ENCODE peak calls at places on chromosomes 2 and 18, in four cellular contexts. L, B, Z and T are unnamed samples.

GRCh38 chr18:75016025-75016717 is 192.8 kb downstream of the PTGR3 start:
- DNase-seq in L (no peak), B (no peak), Z (no peak), T (no peak)

GRCh38 chr18:53886066-53886465 is 338.4 kb downstream of the MBD2 start:
- DNase-seq in L (no peak), B (no peak), Z (no peak), T (no peak)

GRCh38 chr2:72887032-72887835 is at the start of gene SPR:
- DNase-seq in L (peak), B (peak), Z (peak), T (no peak)

GRCh38 chr2:69770193-69770702 is 28.3 kb downstream of the ANXA4 start:
- DNase-seq in L (no peak), B (no peak), Z (no peak), T (no peak)

GRCh38 chr18:69239849-69240248 is 160.8 kb upstream of the DOK6 start:
- DNase-seq in L (no peak), B (no peak), Z (no peak), T (no peak)

GRCh38 chr2:186426153-186427016 is 59.7 kb upstream of the ZC3H15 start:
- DNase-seq in L (no peak), B (no peak), Z (no peak), T (peak)

GRCh38 chr2:183172220-183172887 is 48.1 kb downstream of the NUP35 start:
- DNase-seq in L (no peak), B (no peak), Z (no peak), T (no peak)

GRCh38 chr2:117960231-117960630 is 53.6 kb downstream of the CCDC93 start:
- DNase-seq in L (no peak), B (no peak), Z (no peak), T (no peak)

GRCh38 chr18:79361766-79362522 is 33.8 kb upstream of the NFATC1 start:
- DNase-seq in L (no peak), B (no peak), Z (no peak), T (no peak)

GRCh38 chr2:55175254-55176093 is 56.6 kb downstream of the CLHC1 start:
- DNase-seq in L (no peak), B (no peak), Z (no peak), T (peak)

GRCh38 chr18:51522821-51523220 is 325.3 kb upstream of the MEX3C start:
- DNase-seq in L (no peak), B (no peak), Z (no peak), T (no peak)

GRCh38 chr2:169361706-169362345 is 508 bp downstream of the LRP2 start:
- DNase-seq in L (peak), B (no peak), Z (peak), T (no peak)

GRCh38 chr18:55338955-55339662 is 248.9 kb downstream of the TCF4 start:
- DNase-seq in L (no peak), B (no peak), Z (no peak), T (no peak)

GRCh38 chr18:61851940-61852451 is 40.8 kb downstream of the RNF152 start:
- DNase-seq in L (no peak), B (no peak), Z (no peak), T (no peak)

GRCh38 chr2:234818937-234819336 is 132.9 kb upstream of the SH3BP4 start:
- DNase-seq in L (no peak), B (no peak), Z (no peak), T (no peak)

GRCh38 chr2:112959109-112959591 is 18.7 kb upstream of the IL36G start:
- DNase-seq in L (no peak), B (no peak), Z (no peak), T (no peak)

GRCh38 chr2:101860782-101861181 is 131.0 kb upstream of the IL1R2 start:
- DNase-seq in L (no peak), B (no peak), Z (no peak), T (no peak)

GRCh38 chr2:33121925-33122324 is 175.2 kb downstream of the LTBP1 start:
- DNase-seq in L (no peak), B (no peak), Z (no peak), T (no peak)

GRCh38 chr2:230383453-230383852 is 32.5 kb upstream of the SP100 start:
- DNase-seq in L (no peak), B (no peak), Z (no peak), T (no peak)

GRCh38 chr2:20137884-20138283 is 86.5 kb upstream of the LAPTM4A start:
- DNase-seq in L (no peak), B (no peak), Z (no peak), T (no peak)

GRCh38 chr2:11102956-11103860 is 52.1 kb upstream of the SLC66A3 start:
- DNase-seq in L (no peak), B (no peak), Z (no peak), T (no peak)

GRCh38 chr2:220277445-220277960 is 650.1 kb downstream of the SLC4A3 start:
- DNase-seq in L (peak), B (peak), Z (peak), T (no peak)

GRCh38 chr2:44360749-44361329 is 455 bp downstream of the PREPL start:
- DNase-seq in L (no peak), B (no peak), Z (no peak), T (peak)

GRCh38 chr2:206031162-206031784 is 54.7 kb downstream of the INO80D start:
- DNase-seq in L (no peak), B (no peak), Z (no peak), T (no peak)

GRCh38 chr2:158644139-158644538 is 151.0 kb upstream of the DAPL1 start:
- DNase-seq in L (no peak), B (no peak), Z (no peak), T (no peak)

GRCh38 chr18:44497757-44498490 is 182.8 kb upstream of the SETBP1 start:
- DNase-seq in L (no peak), B (no peak), Z (no peak), T (no peak)

GRCh38 chr2:55720417-55720816 is 26.8 kb upstream of the PNPT1 start:
- DNase-seq in L (no peak), B (no peak), Z (no peak), T (no peak)

GRCh38 chr2:240933966-240934700 is 28.0 kb downstream of the CROCC2 start:
- DNase-seq in L (no peak), B (peak), Z (peak), T (no peak)

GRCh38 chr2:201860541-201861154 is 54.3 kb downstream of the CDK15 start:
- DNase-seq in L (peak), B (peak), Z (no peak), T (peak)

GRCh38 chr2:224046752-224047151 is 7.7 kb upstream of the SERPINE2 start:
- DNase-seq in L (no peak), B (no peak), Z (no peak), T (no peak)

GRCh38 chr2:199940373-199940772 is 14.9 kb downstream of the TYW5 start:
- DNase-seq in L (no peak), B (no peak), Z (no peak), T (peak)

GRCh38 chr2:27191107-27191829 is 20.6 kb upstream of the ATRAID start:
- DNase-seq in L (no peak), B (peak), Z (no peak), T (peak)

GRCh38 chr2:240452471-240453256 is 17.2 kb downstream of the GPC1 start:
- DNase-seq in L (peak), B (peak), Z (peak), T (no peak)

GRCh38 chr2:120132190-120132589 is 91.0 kb downstream of the TMEM185B start:
- DNase-seq in L (no peak), B (no peak), Z (no peak), T (no peak)

GRCh38 chr2:23633966-23634365 is 249.0 kb downstream of the KLHL29 start:
- DNase-seq in L (no peak), B (no peak), Z (peak), T (no peak)

GRCh38 chr2:180905002-180905401 is 75.4 kb upstream of the UBE2E3 start:
- DNase-seq in L (no peak), B (no peak), Z (no peak), T (no peak)

GRCh38 chr2:176449852-176450251 is 180.6 kb downstream of the MTX2 start:
- DNase-seq in L (no peak), B (no peak), Z (no peak), T (no peak)

GRCh38 chr2:197209742-197210408 is 100.7 kb downstream of the ANKRD44 start:
- DNase-seq in L (no peak), B (no peak), Z (no peak), T (peak)

GRCh38 chr2:197210450-197210849 is 100.1 kb downstream of the ANKRD44 start:
- DNase-seq in L (no peak), B (no peak), Z (no peak), T (no peak)

GRCh38 chr2:197209274-197209673 is 101.3 kb downstream of the ANKRD44 start:
- DNase-seq in L (no peak), B (no peak), Z (no peak), T (peak)

GRCh38 chr2:197212344-197213262 is 98.0 kb downstream of the ANKRD44 start:
- DNase-seq in L (no peak), B (no peak), Z (no peak), T (peak)

DNA sequence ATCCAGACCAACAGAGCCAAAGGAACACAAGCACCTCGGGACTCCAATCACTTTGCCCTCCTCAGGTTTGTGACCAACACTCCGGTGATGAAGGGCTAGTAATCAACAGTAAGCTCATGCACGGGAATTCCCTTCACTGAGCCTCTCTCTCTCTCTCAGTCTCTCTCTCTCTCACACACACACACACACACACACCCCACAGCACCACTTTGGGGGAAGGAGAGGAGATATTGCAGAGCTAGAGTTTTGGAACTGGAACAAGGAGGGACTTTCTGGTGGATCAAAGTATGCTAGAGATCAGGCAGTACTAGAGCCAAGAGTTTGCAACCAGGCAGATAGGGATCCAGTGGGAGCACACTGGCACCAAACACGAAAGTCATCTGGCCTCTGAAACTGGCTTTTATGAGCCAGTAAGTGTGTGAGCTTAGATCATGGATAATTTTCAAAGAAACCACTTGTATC is 98.7 kb downstream of the ANKRD44 start:
- DNase-seq in L (no peak), B (no peak), Z (no peak), T (peak)
- H3K27ac ChIP-seq in L (no peak), B (no peak), Z (peak), T (peak)

GRCh38 chr2:66470199-66470598 is 35.3 kb downstream of the MEIS1 start:
- DNase-seq in L (no peak), B (no peak), Z (no peak), T (no peak)
- H3K27ac ChIP-seq in L (peak), B (no peak), Z (no peak), T (no peak)

GRCh38 chr2:96971926-96972444 is 14.4 kb downstream of the FAM178B start:
- DNase-seq in L (no peak), B (no peak), Z (no peak), T (no peak)
- H3K27ac ChIP-seq in L (no peak), B (no peak), Z (no peak), T (no peak)

DNA sequence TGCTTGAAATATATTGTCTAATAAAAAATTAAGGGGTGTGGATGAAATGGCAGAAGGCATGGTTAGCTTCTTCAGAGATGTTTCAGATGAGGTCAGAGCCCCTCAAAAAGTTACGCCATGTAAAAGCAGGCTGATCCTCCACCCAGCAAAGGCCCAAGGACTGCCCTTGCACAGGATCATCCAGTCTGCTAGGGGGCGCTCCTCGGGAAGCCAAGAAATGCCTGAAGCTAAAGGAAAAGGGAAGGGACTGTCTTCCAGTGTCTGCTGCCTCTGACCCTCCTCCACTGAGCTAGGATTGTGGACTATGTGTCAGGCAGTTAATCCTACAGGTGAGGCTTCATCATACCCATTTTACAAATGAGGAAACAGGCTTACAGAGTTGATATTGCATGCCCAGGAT is 33.8 kb upstream of the TEX51 start:
- DNase-seq in L (no peak), B (no peak), Z (no peak), T (peak)
- H3K27ac ChIP-seq in L (no peak), B (no peak), Z (no peak), T (no peak)

GRCh38 chr18:12309683-12310198 is 1.7 kb downstream of the TUBB6 start:
- DNase-seq in L (no peak), B (no peak), Z (no peak), T (no peak)

GRCh38 chr18:12307871-12308385 is at the start of gene TUBB6:
- DNase-seq in L (peak), B (peak), Z (peak), T (no peak)

GRCh38 chr18:12306752-12307151 is 1.3 kb upstream of the TUBB6 start:
- DNase-seq in L (no peak), B (no peak), Z (no peak), T (no peak)

GRCh38 chr18:12307251-12307736 is 747 bp upstream of the TUBB6 start:
- DNase-seq in L (no peak), B (no peak), Z (peak), T (no peak)

GRCh38 chr18:12308386-12309100 is 502 bp downstream of the TUBB6 start:
- DNase-seq in L (peak), B (peak), Z (peak), T (no peak)
- H3K27ac ChIP-seq in L (peak), B (peak), Z (peak), T (no peak)

DNA sequence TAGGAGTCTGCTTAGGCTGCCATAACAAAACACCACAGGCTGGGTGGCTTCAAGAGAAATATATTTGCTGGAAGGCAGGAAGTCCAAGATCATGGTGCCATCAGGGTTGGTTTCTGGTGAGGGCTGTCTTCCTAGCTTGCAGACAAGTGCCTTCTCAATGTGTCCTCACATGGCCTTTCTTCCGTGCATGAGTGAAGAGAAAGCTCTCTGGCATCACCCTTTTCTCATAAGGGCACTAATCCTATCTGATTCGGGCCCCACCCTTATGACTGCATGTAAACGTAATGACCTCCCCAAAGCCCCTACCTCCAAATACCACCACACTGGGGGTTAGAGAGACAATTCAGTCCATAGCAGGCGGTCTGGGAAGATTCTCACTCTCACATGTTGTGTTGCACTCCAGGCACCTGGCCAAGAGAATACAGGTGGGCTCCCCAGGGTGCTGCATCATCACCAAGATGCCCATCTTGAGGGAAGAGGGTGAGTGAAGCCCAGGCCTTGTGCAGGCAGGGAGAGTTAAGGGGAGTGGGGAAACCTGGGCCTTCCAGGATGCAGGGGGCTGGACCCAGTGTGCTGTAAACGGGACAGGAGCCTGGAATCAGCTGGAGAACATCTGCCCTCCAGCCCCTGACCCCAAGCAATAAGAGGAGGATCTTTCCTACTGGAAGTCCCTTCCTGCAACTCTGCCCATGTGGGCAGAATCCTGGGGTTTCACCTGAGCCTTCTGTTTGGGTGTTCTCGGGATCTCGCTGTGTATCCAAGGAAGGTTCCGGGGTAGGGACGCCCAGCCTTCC is 10.2 kb downstream of the CATIP start:
- DNase-seq in L (no peak), B (no peak), Z (no peak), T (no peak)
- H3K27ac ChIP-seq in L (peak), B (peak), Z (peak), T (peak)

GRCh38 chr2:96866986-96867755 is 2.7 kb downstream of the SEMA4C start:
- DNase-seq in L (no peak), B (no peak), Z (no peak), T (no peak)
- H3K27ac ChIP-seq in L (peak), B (peak), Z (no peak), T (no peak)

GRCh38 chr2:143950675-143951074 is 569.2 kb downstream of the ZEB2 start:
- DNase-seq in L (no peak), B (no peak), Z (no peak), T (no peak)
- H3K27ac ChIP-seq in L (no peak), B (no peak), Z (no peak), T (no peak)

DNA sequence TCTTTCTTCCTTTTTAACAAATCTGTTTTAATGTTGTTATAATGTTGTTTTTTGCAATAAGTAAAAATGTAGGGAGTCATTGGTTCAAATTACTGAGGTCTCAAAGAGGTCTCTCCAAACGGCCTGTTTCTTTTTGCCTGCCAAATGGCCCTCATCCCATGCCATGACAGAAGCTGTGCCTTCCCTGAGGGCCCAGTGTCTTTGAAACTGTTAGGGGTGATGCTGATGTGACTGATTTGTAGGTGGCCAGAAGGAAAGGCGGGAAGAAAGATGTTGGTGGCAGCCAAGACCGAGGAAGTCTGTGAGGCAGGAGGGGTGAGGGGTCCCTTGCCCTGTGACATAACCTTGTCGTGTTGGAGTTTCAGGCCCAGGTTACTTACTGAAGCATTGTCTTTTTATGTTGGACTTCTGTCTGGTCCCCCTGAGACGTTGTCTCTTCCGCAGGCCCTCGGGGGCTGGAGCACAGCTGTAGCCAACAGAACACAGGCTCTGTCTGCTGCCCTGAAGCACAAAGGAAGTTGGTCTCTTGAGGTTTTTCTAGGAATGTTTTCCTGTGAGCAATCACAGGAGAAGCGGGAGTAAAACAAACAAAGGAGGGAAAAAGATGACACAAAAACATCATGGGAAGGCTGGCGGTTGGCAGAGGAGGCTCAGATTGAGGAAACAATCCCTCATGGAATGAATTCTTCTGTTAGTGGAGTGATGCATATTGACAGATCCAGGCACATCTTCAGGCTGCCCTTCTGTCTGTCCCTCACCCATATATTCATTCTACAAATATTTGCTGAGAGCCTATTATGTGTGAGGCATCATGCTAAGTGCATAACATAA is 4.9 kb upstream of the ST3GAL5 start:
- DNase-seq in L (no peak), B (no peak), Z (no peak), T (no peak)
- H3K27ac ChIP-seq in L (no peak), B (no peak), Z (no peak), T (no peak)

DNA sequence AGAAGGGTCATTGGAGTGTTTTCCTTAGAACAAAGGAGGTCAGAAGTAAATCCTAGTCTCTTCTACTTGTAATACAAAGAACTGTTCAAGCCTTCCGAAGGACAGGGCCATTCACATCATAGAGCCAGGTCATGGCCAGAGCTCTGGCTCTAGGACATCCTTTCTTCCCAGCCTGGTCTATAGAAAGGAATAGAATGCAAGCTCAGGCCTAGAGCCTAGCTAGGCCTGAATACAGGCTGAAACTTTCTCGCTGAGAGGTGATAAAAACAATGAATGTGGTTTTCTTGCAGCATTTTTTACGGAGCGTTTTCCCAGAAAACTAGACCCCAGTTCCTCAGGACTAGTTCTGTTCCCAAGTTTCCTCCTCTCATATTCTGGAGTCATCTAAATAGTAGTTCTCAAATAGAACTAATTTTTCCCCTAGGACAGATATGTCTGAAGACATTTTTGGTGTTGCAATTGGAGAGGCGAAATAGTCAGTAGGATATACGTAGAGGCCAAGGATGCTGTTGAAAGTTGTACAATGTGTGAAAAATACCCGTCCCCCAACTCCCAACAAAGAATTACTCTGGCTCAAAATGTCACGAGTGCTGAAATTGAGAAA is 6.8 kb downstream of the UGT1A6 start:
- DNase-seq in L (no peak), B (no peak), Z (no peak), T (no peak)
- H3K27ac ChIP-seq in L (peak), B (peak), Z (no peak), T (no peak)